ENCODE peak calls at places on chromosomes 13 and 19, in nine cellular contexts. F is spleen; D is LoVo; H is H7; V is activated CD4-positive, alpha-beta T cell treated with anti-CD3 and anti-CD28 coated beads, Interleukin-2, amount 10 ng/mL, durations not matched to agents 7 days and 5 days; T is mesothelial cell of epicardium; Q is fibroblast of mammary gland; U is GM12864; L is endothelial cell. O is an unnamed sample.

GRCh38 chr19:2081873-2082810 is 14.0 kb downstream of the MOB3A start:
- DNase-seq in F (peak), D (no peak), H (no peak), V (peak), T (no peak), Q (no peak), U (no peak), L (no peak), O (peak)

GRCh38 chr13:39401756-39402155 is 201.2 kb downstream of the LHFPL6 start:
- DNase-seq in F (no peak), D (no peak), H (no peak), V (no peak), T (no peak), Q (no peak), U (no peak), L (no peak), O (no peak)

GRCh38 chr19:48826606-48827020 is 9.7 kb downstream of the HSD17B14 start:
- DNase-seq in F (no peak), D (no peak), H (peak), V (no peak), T (no peak), Q (no peak), U (no peak), L (peak), O (no peak)

GRCh38 chr19:57465680-57466381 is 8.9 kb upstream of the VN1R1 start:
- DNase-seq in F (no peak), D (peak), H (peak), V (peak), T (no peak), Q (peak), U (peak), L (peak), O (peak)

GRCh38 chr19:7676854-7677253 is at the start of gene MCEMP1:
- DNase-seq in F (peak), D (no peak), H (no peak), V (no peak), T (no peak), Q (no peak), U (no peak), L (no peak), O (no peak)

GRCh38 chr19:55508120-55508519 is 19.9 kb downstream of the SSC5D start:
- DNase-seq in F (no peak), D (no peak), H (no peak), V (no peak), T (no peak), Q (no peak), U (no peak), L (no peak), O (no peak)

GRCh38 chr19:46704379-46705076 is 12.4 kb downstream of the PRKD2 start:
- DNase-seq in F (peak), D (peak), H (peak), V (peak), T (peak), Q (peak), U (no peak), L (peak), O (peak)

GRCh38 chr19:56896041-56896440 is 55.5 kb upstream of the PEG3 start:
- DNase-seq in F (no peak), D (no peak), H (no peak), V (no peak), T (no peak), Q (no peak), U (no peak), L (no peak), O (no peak)

GRCh38 chr19:50890422-50891252 is 17.4 kb downstream of the KLK2 start:
- DNase-seq in F (no peak), D (no peak), H (no peak), V (no peak), T (no peak), Q (peak), U (no peak), L (no peak), O (peak)

GRCh38 chr19:57165846-57166245 is 1.4 kb downstream of the DUXA start:
- DNase-seq in F (no peak), D (peak), H (no peak), V (no peak), T (no peak), Q (no peak), U (no peak), L (no peak), O (no peak)

GRCh38 chr13:95494082-95494681 is 58.3 kb upstream of the CLDN10 start:
- DNase-seq in F (no peak), D (peak), H (peak), V (peak), T (no peak), Q (peak), U (no peak), L (peak), O (peak)

GRCh38 chr13:102798653-102799543 is at the start of the genes BIVM and POGLUT2:
- DNase-seq in F (peak), D (peak), H (peak), V (peak), T (peak), Q (peak), U (peak), L (peak), O (peak)

GRCh38 chr19:1170938-1171754 is 2.9 kb downstream of the SBNO2 start:
- DNase-seq in F (peak), D (no peak), H (no peak), V (no peak), T (no peak), Q (no peak), U (no peak), L (no peak), O (no peak)

GRCh38 chr19:5109560-5109959 is 140.6 kb downstream of the KDM4B start:
- DNase-seq in F (no peak), D (no peak), H (peak), V (no peak), T (no peak), Q (no peak), U (no peak), L (no peak), O (no peak)

GRCh38 chr13:108313382-108313781 is 43.9 kb downstream of the TNFSF13B start:
- DNase-seq in F (no peak), D (no peak), H (no peak), V (no peak), T (no peak), Q (peak), U (no peak), L (no peak), O (no peak)

O was measured in GM12865.